ENCODE peak calls at places on chromosomes 6 and 20, in four cellular contexts. X, D, N and R are unnamed samples.

GRCh38 chr6:26175428-26176181 is 88.4 kb downstream of the HFE start:
- DNase-seq in X (no peak), D (no peak), N (peak; percentile 53), R (peak; percentile 33)

GRCh38 chr6:130841128-130841728 is 14.0 kb downstream of the SMLR1 start:
- DNase-seq in X (no peak), D (no peak), N (no peak), R (no peak)

GRCh38 chr6:5401845-5402738 is 140.8 kb downstream of the FARS2 start:
- DNase-seq in X (no peak), D (no peak), N (no peak), R (no peak)

GRCh38 chr6:112939543-112939942 is 592.4 kb downstream of the RFPL4B start:
- DNase-seq in X (no peak), D (no peak), N (no peak), R (no peak)

GRCh38 chr20:46939031-46939430 is 44.4 kb downstream of the EYA2 start:
- DNase-seq in X (no peak), D (no peak), N (no peak), R (no peak)

GRCh38 chr6:34839696-34840352 is 47.9 kb downstream of the BLTP3A start:
- DNase-seq in X (no peak), D (no peak), N (no peak), R (no peak)

GRCh38 chr6:25671652-25672051 is 19.6 kb downstream of the SCGN start:
- DNase-seq in X (no peak), D (no peak), N (no peak), R (no peak)

GRCh38 chr6:1545654-1546053 is 64.1 kb upstream of the FOXC1 start:
- DNase-seq in X (no peak), D (no peak), N (no peak), R (no peak)

GRCh38 chr20:4949833-4950178 is 51.5 kb downstream of the SLC23A2 start:
- DNase-seq in X (no peak), D (no peak), N (peak; percentile 16), R (no peak)

GRCh38 chr6:158068156-158068892 is 86.7 kb downstream of the SYNJ2 start:
- DNase-seq in X (no peak), D (no peak), N (no peak), R (no peak)

GRCh38 chr6:111605100-111605748 is 454 bp downstream of the TRAF3IP2 start:
- DNase-seq in X (no peak), D (peak; percentile 53), N (peak; percentile 38), R (no peak)

GRCh38 chr20:58237318-58238182 is 9.1 kb upstream of the ANKRD60 start:
- DNase-seq in X (no peak), D (no peak), N (no peak), R (no peak)

GRCh38 chr6:76495909-76496308 is 423.4 kb upstream of the IMPG1 start:
- DNase-seq in X (no peak), D (no peak), N (no peak), R (no peak)

GRCh38 chr6:6699741-6700367 is 111.3 kb downstream of the LY86 start:
- DNase-seq in X (no peak), D (peak; percentile 86), N (no peak), R (no peak)

GRCh38 chr6:106556368-106556960 is 72.8 kb downstream of the RTN4IP1 start:
- DNase-seq in X (no peak), D (no peak), N (no peak), R (no peak)

GRCh38 chr20:10280016-10280908 is 61.6 kb downstream of the SNAP25 start:
- DNase-seq in X (no peak), D (no peak), N (no peak), R (no peak)